ENCODE peak calls at places on chromosomes 12 and 14, in eight cellular contexts. One of them, this sample, is unnamed.

GRCh38 chr12:56040151-56040550 is 1.6 kb upstream of the RPS26 start:
- DNase-seq in lower leg skin: no peak
- DNase-seq in endothelial cell of umbilical vein: no peak
- DNase-seq in adrenal gland: no peak
- DNase-seq in heart left ventricle: no peak
- DNase-seq in GM12891: no peak
- DNase-seq in transverse colon: no peak
- DNase-seq in A549: no peak
- DNase-seq in this sample: no peak

GRCh38 chr12:79883216-79883615 is 51.7 kb downstream of the PPP1R12A start:
- DNase-seq in lower leg skin: no peak
- DNase-seq in endothelial cell of umbilical vein: no peak
- DNase-seq in adrenal gland: no peak
- DNase-seq in heart left ventricle: no peak
- DNase-seq in GM12891: no peak
- DNase-seq in transverse colon: no peak
- DNase-seq in A549: no peak
- DNase-seq in this sample: no peak

GRCh38 chr14:85439696-85440328 is 90.1 kb upstream of the FLRT2 start:
- DNase-seq in lower leg skin: no peak
- DNase-seq in endothelial cell of umbilical vein: peak
- DNase-seq in adrenal gland: no peak
- DNase-seq in heart left ventricle: no peak
- DNase-seq in GM12891: no peak
- DNase-seq in transverse colon: no peak
- DNase-seq in A549: peak
- DNase-seq in this sample: no peak

GRCh38 chr12:24565300-24565699 is 383.6 kb downstream of the BCAT1 start:
- DNase-seq in lower leg skin: no peak
- DNase-seq in endothelial cell of umbilical vein: no peak
- DNase-seq in adrenal gland: no peak
- DNase-seq in heart left ventricle: no peak
- DNase-seq in GM12891: no peak
- DNase-seq in transverse colon: no peak
- DNase-seq in A549: no peak
- DNase-seq in this sample: no peak

GRCh38 chr12:70459786-70460185 is 93.7 kb downstream of the KCNMB4 start:
- DNase-seq in lower leg skin: no peak
- DNase-seq in endothelial cell of umbilical vein: no peak
- DNase-seq in adrenal gland: no peak
- DNase-seq in heart left ventricle: no peak
- DNase-seq in GM12891: peak
- DNase-seq in transverse colon: no peak
- DNase-seq in A549: no peak
- DNase-seq in this sample: no peak

GRCh38 chr12:62848418-62848817 is 86.5 kb downstream of the PPM1H start:
- DNase-seq in lower leg skin: no peak
- DNase-seq in endothelial cell of umbilical vein: no peak
- DNase-seq in adrenal gland: no peak
- DNase-seq in heart left ventricle: no peak
- DNase-seq in GM12891: no peak
- DNase-seq in transverse colon: no peak
- DNase-seq in A549: peak
- DNase-seq in this sample: peak

GRCh38 chr14:70955543-70956480 is 48.6 kb downstream of the PCNX1 start:
- DNase-seq in lower leg skin: no peak
- DNase-seq in endothelial cell of umbilical vein: peak
- DNase-seq in adrenal gland: no peak
- DNase-seq in heart left ventricle: no peak
- DNase-seq in GM12891: no peak
- DNase-seq in transverse colon: no peak
- DNase-seq in A549: peak
- DNase-seq in this sample: no peak

GRCh38 chr14:97120204-97121120 is 323.3 kb downstream of the VRK1 start:
- DNase-seq in lower leg skin: peak
- DNase-seq in endothelial cell of umbilical vein: no peak
- DNase-seq in adrenal gland: no peak
- DNase-seq in heart left ventricle: no peak
- DNase-seq in GM12891: no peak
- DNase-seq in transverse colon: no peak
- DNase-seq in A549: no peak
- DNase-seq in this sample: no peak

GRCh38 chr14:22848391-22849164 is 12.2 kb downstream of the MMP14 start:
- DNase-seq in lower leg skin: peak
- DNase-seq in endothelial cell of umbilical vein: peak
- DNase-seq in adrenal gland: peak
- DNase-seq in heart left ventricle: peak
- DNase-seq in GM12891: peak
- DNase-seq in transverse colon: peak
- DNase-seq in A549: no peak
- DNase-seq in this sample: no peak

GRCh38 chr14:64760916-64761315 is 56.7 kb downstream of the PLEKHG3 start:
- DNase-seq in lower leg skin: no peak
- DNase-seq in endothelial cell of umbilical vein: no peak
- DNase-seq in adrenal gland: no peak
- DNase-seq in heart left ventricle: no peak
- DNase-seq in GM12891: no peak
- DNase-seq in transverse colon: no peak
- DNase-seq in A549: no peak
- DNase-seq in this sample: no peak

GRCh38 chr12:3136641-3137267 is 59.6 kb downstream of the TSPAN9 start:
- DNase-seq in lower leg skin: no peak
- DNase-seq in endothelial cell of umbilical vein: no peak
- DNase-seq in adrenal gland: no peak
- DNase-seq in heart left ventricle: no peak
- DNase-seq in GM12891: no peak
- DNase-seq in transverse colon: no peak
- DNase-seq in A549: no peak
- DNase-seq in this sample: no peak

GRCh38 chr12:113222730-113223531 is 1.7 kb downstream of the TPCN1 start:
- DNase-seq in lower leg skin: no peak
- DNase-seq in endothelial cell of umbilical vein: peak
- DNase-seq in adrenal gland: peak
- DNase-seq in heart left ventricle: peak
- DNase-seq in GM12891: no peak
- DNase-seq in transverse colon: peak
- DNase-seq in A549: peak
- DNase-seq in this sample: peak
- TF ChIP-seq POLR2A in lower leg skin: no peak
- TF ChIP-seq POLR2A in endothelial cell of umbilical vein: no peak
- TF ChIP-seq POLR2A in adrenal gland: no peak
- TF ChIP-seq POLR2A in heart left ventricle: no peak
- TF ChIP-seq POLR2A in GM12891: no peak
- TF ChIP-seq POLR2A in transverse colon: peak
- TF ChIP-seq POLR2A in A549: no peak
- TF ChIP-seq POLR2A in this sample: no peak

GRCh38 chr14:68513838-68514610 is 278.8 kb downstream of the ZFP36L1 start:
- DNase-seq in lower leg skin: no peak
- DNase-seq in endothelial cell of umbilical vein: no peak
- DNase-seq in adrenal gland: no peak
- DNase-seq in heart left ventricle: no peak
- DNase-seq in GM12891: peak
- DNase-seq in transverse colon: no peak
- DNase-seq in A549: no peak
- DNase-seq in this sample: no peak
- TF ChIP-seq POLR2A in lower leg skin: no peak
- TF ChIP-seq POLR2A in endothelial cell of umbilical vein: no peak
- TF ChIP-seq POLR2A in adrenal gland: no peak
- TF ChIP-seq POLR2A in heart left ventricle: no peak
- TF ChIP-seq POLR2A in GM12891: no peak
- TF ChIP-seq POLR2A in transverse colon: no peak
- TF ChIP-seq POLR2A in A549: no peak
- TF ChIP-seq POLR2A in this sample: no peak

GRCh38 chr14:100215330-100215885 is 23.5 kb upstream of the YY1 start:
- DNase-seq in lower leg skin: no peak
- DNase-seq in endothelial cell of umbilical vein: no peak
- DNase-seq in adrenal gland: no peak
- DNase-seq in heart left ventricle: no peak
- DNase-seq in GM12891: no peak
- DNase-seq in transverse colon: no peak
- DNase-seq in A549: no peak
- DNase-seq in this sample: no peak

GRCh38 chr14:100222219-100223093 is 16.5 kb upstream of the YY1 start:
- DNase-seq in lower leg skin: no peak
- DNase-seq in endothelial cell of umbilical vein: peak
- DNase-seq in adrenal gland: no peak
- DNase-seq in heart left ventricle: no peak
- DNase-seq in GM12891: no peak
- DNase-seq in transverse colon: no peak
- DNase-seq in A549: no peak
- DNase-seq in this sample: no peak

GRCh38 chr14:100221419-100222218 is 17.3 kb upstream of the YY1 start:
- DNase-seq in lower leg skin: peak
- DNase-seq in endothelial cell of umbilical vein: peak
- DNase-seq in adrenal gland: peak
- DNase-seq in heart left ventricle: peak
- DNase-seq in GM12891: no peak
- DNase-seq in transverse colon: peak
- DNase-seq in A549: no peak
- DNase-seq in this sample: no peak

GRCh38 chr14:100223332-100224171 is 15.4 kb upstream of the YY1 start:
- DNase-seq in lower leg skin: no peak
- DNase-seq in endothelial cell of umbilical vein: no peak
- DNase-seq in adrenal gland: no peak
- DNase-seq in heart left ventricle: no peak
- DNase-seq in GM12891: no peak
- DNase-seq in transverse colon: no peak
- DNase-seq in A549: no peak
- DNase-seq in this sample: no peak

GRCh38 chr14:100219126-100219785 is 19.7 kb upstream of the YY1 start:
- DNase-seq in lower leg skin: no peak
- DNase-seq in endothelial cell of umbilical vein: no peak
- DNase-seq in adrenal gland: peak
- DNase-seq in heart left ventricle: no peak
- DNase-seq in GM12891: no peak
- DNase-seq in transverse colon: no peak
- DNase-seq in A549: no peak
- DNase-seq in this sample: no peak
- TF ChIP-seq POLR2A in lower leg skin: no peak
- TF ChIP-seq POLR2A in endothelial cell of umbilical vein: no peak
- TF ChIP-seq POLR2A in adrenal gland: no peak
- TF ChIP-seq POLR2A in heart left ventricle: no peak
- TF ChIP-seq POLR2A in GM12891: no peak
- TF ChIP-seq POLR2A in transverse colon: no peak
- TF ChIP-seq POLR2A in A549: no peak
- TF ChIP-seq POLR2A in this sample: no peak

GRCh38 chr12:107891967-107892366 is 117.5 kb downstream of the ASCL4 start:
- DNase-seq in lower leg skin: no peak
- DNase-seq in endothelial cell of umbilical vein: peak
- DNase-seq in adrenal gland: peak
- DNase-seq in heart left ventricle: no peak
- DNase-seq in GM12891: no peak
- DNase-seq in transverse colon: no peak
- DNase-seq in A549: peak
- DNase-seq in this sample: no peak
- TF ChIP-seq POLR2A in lower leg skin: no peak
- TF ChIP-seq POLR2A in endothelial cell of umbilical vein: no peak
- TF ChIP-seq POLR2A in adrenal gland: no peak
- TF ChIP-seq POLR2A in heart left ventricle: no peak
- TF ChIP-seq POLR2A in GM12891: no peak
- TF ChIP-seq POLR2A in transverse colon: no peak
- TF ChIP-seq POLR2A in A549: no peak
- TF ChIP-seq POLR2A in this sample: no peak